ENCODE peak calls at places on chromosome 6, in six cellular contexts. H is fibroblast of the aortic adventitia, K is T-helper 22 cell, E is HFF-Myc, A is ACHN, W is fibroblast of mammary gland. M is an unnamed sample.

GRCh38 chr6:143150291-143150690 is 89.6 kb downstream of the AIG1 start:
- DNase-seq in H (no peak), K (no peak), E (no peak), A (no peak), W (peak), M (peak)

GRCh38 chr6:15947923-15948322 is 181.0 kb upstream of the MYLIP start:
- DNase-seq in H (no peak), K (no peak), E (no peak), A (no peak), W (no peak), M (no peak)

GRCh38 chr6:87066449-87067288 is 28.2 kb downstream of the CGA start:
- DNase-seq in H (peak), K (peak), E (peak), A (peak), W (peak), M (peak)

GRCh38 chr6:139219271-139219729 is 72.5 kb downstream of the TXLNB start:
- DNase-seq in H (peak), K (peak), E (peak), A (peak), W (peak), M (peak)

GRCh38 chr6:14467591-14467990 is 350.0 kb downstream of the CD83 start:
- DNase-seq in H (peak), K (no peak), E (no peak), A (no peak), W (peak), M (peak)

GRCh38 chr6:116385462-116385807 is 14.7 kb downstream of the DSE start:
- DNase-seq in H (peak), K (no peak), E (no peak), A (peak), W (peak), M (peak)

GRCh38 chr6:34201455-34202098 is 35.1 kb upstream of the HMGA1 start:
- DNase-seq in H (no peak), K (no peak), E (no peak), A (no peak), W (peak), M (no peak)

GRCh38 chr6:146909376-146909775 is 294.8 kb upstream of the STXBP5 start:
- DNase-seq in H (no peak), K (no peak), E (no peak), A (peak), W (no peak), M (no peak)

GRCh38 chr6:111837641-111838500 is 35.4 kb downstream of the FYN start:
- DNase-seq in H (no peak), K (no peak), E (no peak), A (no peak), W (no peak), M (no peak)

GRCh38 chr6:71190809-71191208 is 97.8 kb upstream of the OGFRL1 start:
- DNase-seq in H (peak), K (no peak), E (no peak), A (peak), W (peak), M (peak)

GRCh38 chr6:151765444-151765886 is 42.0 kb upstream of the ESR1 start:
- DNase-seq in H (peak), K (no peak), E (peak), A (peak), W (peak), M (peak)

GRCh38 chr6:148629197-148629909 is 117.5 kb upstream of the UST start:
- DNase-seq in H (peak), K (no peak), E (no peak), A (no peak), W (peak), M (peak)

GRCh38 chr6:63941747-63942470 is 306.3 kb downstream of the PHF3 start:
- DNase-seq in H (no peak), K (no peak), E (no peak), A (no peak), W (no peak), M (no peak)

GRCh38 chr6:53524455-53524815 is 20.5 kb downstream of the GCLC start:
- DNase-seq in H (peak), K (no peak), E (peak), A (peak), W (peak), M (peak)

GRCh38 chr6:11994875-11995461 is 17.1 kb upstream of the HIVEP1 start:
- DNase-seq in H (no peak), K (no peak), E (no peak), A (no peak), W (peak), M (no peak)

GRCh38 chr6:126913658-126914057 is 204.8 kb upstream of the RSPO3 start:
- DNase-seq in H (peak), K (no peak), E (no peak), A (no peak), W (no peak), M (no peak)

GRCh38 chr6:3456395-3456767 is 469 bp downstream of the SLC22A23 start:
- DNase-seq in H (no peak), K (no peak), E (no peak), A (no peak), W (no peak), M (peak)

GRCh38 chr6:11318835-11319813 is 86.7 kb upstream of the NEDD9 start:
- DNase-seq in H (peak), K (no peak), E (no peak), A (no peak), W (peak), M (peak)

GRCh38 chr6:13421425-13422057 is 65.9 kb downstream of the GFOD1 start:
- DNase-seq in H (no peak), K (no peak), E (no peak), A (no peak), W (no peak), M (peak)

GRCh38 chr6:56346958-56347357 is 99.6 kb upstream of the COL21A1 start:
- DNase-seq in H (no peak), K (no peak), E (no peak), A (no peak), W (no peak), M (no peak)

GRCh38 chr6:66772785-66773184 is 1065.8 kb upstream of the EYS start:
- DNase-seq in H (peak), K (no peak), E (no peak), A (no peak), W (peak), M (no peak)

GRCh38 chr6:36977470-36977941 is 8.5 kb downstream of the MTCH1 start:
- DNase-seq in H (no peak), K (no peak), E (no peak), A (no peak), W (peak), M (no peak)

GRCh38 chr6:72657798-72658197 is 35.9 kb downstream of the KCNQ5 start:
- DNase-seq in H (peak), K (no peak), E (no peak), A (peak), W (peak), M (peak)